ENCODE peak calls at places on chromosomes 11 and 22, in six cellular contexts. M, P, V, H, K and O are unnamed samples. For H3K9me3, the result is how much of the 10 kb centered on the place peaks cover.

GRCh38 chr11:3786781-3787428 is 10.4 kb downstream of the NUP98 start:
- DNase-seq in M (no peak), P (no peak), V (no peak), H (no peak), K (no peak), O (no peak)

GRCh38 chr22:32142600-32142999 is 16.5 kb downstream of the C22orf42 start:
- DNase-seq in M (no peak), P (no peak), V (peak), H (no peak), K (no peak), O (no peak)

GRCh38 chr11:85348945-85349344 is 278.2 kb downstream of the DLG2 start:
- DNase-seq in M (no peak), P (no peak), V (no peak), H (no peak), K (no peak), O (no peak)

GRCh38 chr11:68032003-68032402 is 1.5 kb downstream of the NDUFS8 start:
- DNase-seq in M (no peak), P (no peak), V (no peak), H (no peak), K (no peak), O (no peak)

GRCh38 chr22:35552846-35553245 is 12.2 kb downstream of the RASD2 start:
- DNase-seq in M (no peak), P (no peak), V (no peak), H (no peak), K (no peak), O (no peak)

GRCh38 chr22:24440270-24440717 is 12.9 kb downstream of the ADORA2A start:
- DNase-seq in M (no peak), P (no peak), V (peak), H (no peak), K (no peak), O (no peak)

GRCh38 chr22:32720924-32721323 is 80.6 kb upstream of the TIMP3 start:
- DNase-seq in M (no peak), P (no peak), V (no peak), H (no peak), K (no peak), O (no peak)

GRCh38 chr11:106695506-106695905 is 322.8 kb downstream of the GUCY1A2 start:
- DNase-seq in M (no peak), P (no peak), V (no peak), H (no peak), K (peak), O (no peak)

GRCh38 chr11:61890536-61891330 is 612 bp downstream of the FADS3 start:
- DNase-seq in M (no peak), P (peak), V (peak), H (peak), K (peak), O (peak)

GRCh38 chr11:96763244-96763643 is 373.4 kb downstream of the JRKL start:
- DNase-seq in M (no peak), P (no peak), V (no peak), H (no peak), K (no peak), O (no peak)

GRCh38 chr11:76219243-76219642 is 12.9 kb upstream of the WNT11 start:
- DNase-seq in M (no peak), P (no peak), V (no peak), H (no peak), K (no peak), O (no peak)

GRCh38 chr11:23932485-23932898 is 564.4 kb upstream of the LUZP2 start:
- DNase-seq in M (no peak), P (no peak), V (no peak), H (no peak), K (peak), O (no peak)

GRCh38 chr22:26564181-26564580 is 25.8 kb downstream of the TPST2 start:
- DNase-seq in M (no peak), P (no peak), V (no peak), H (no peak), K (peak), O (no peak)

GRCh38 chr11:65879622-65880021 is at the start of gene CTSW:
- DNase-seq in M (no peak), P (no peak), V (peak), H (peak), K (no peak), O (peak)

DNA sequence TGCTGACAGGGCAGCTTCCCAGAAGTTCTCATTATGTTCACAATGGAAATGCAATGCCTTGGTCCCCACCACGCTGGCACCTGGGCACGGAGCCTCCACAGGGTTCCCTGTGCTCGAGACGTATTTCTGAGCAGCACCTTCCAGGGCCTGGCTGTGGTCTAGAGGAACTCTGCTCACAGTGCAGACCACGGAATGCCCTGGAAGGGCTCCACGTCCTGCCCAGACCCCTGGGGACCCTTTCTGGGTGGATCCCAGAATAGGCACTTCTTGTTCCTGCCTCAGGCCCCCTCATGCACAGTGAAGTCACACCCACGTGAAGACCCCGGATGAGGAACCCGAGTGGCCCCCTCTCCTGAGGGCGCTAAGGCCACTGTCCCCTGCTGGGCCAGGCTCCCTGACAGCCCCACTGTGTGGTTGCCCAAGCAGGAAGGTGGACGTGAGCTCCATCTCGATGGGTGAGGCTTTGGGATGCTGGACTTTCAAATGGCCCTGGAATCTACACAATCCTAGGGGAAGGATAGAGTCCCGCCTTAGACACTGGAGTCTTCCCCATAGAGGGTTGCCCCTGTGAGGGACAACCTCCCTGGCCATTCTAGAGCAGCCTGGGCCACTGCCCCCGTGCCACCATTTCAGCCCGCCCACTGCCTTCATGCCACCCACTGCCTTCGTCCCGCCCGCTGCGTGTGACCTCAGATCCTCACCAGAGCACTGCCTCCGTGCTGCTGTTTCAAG is 1106.8 kb downstream of the BRD1 start:
- DNase-seq in M (no peak), P (no peak), V (no peak), H (no peak), K (no peak), O (no peak)
- H3K9me3 ChIP-seq in M (under half), P (under half), V (under half), H (under half), K (under half), O (under half)

GRCh38 chr22:47283616-47284270 is 521.3 kb downstream of the TBC1D22A start:
- DNase-seq in M (no peak), P (no peak), V (no peak), H (no peak), K (no peak), O (no peak)

GRCh38 chr22:47281126-47282106 is 519.0 kb downstream of the TBC1D22A start:
- DNase-seq in M (no peak), P (no peak), V (no peak), H (no peak), K (no peak), O (peak)

GRCh38 chr22:47284360-47284759 is 521.9 kb downstream of the TBC1D22A start:
- DNase-seq in M (no peak), P (no peak), V (no peak), H (no peak), K (no peak), O (no peak)

GRCh38 chr22:47282851-47283250 is 520.4 kb downstream of the TBC1D22A start:
- DNase-seq in M (no peak), P (no peak), V (no peak), H (no peak), K (no peak), O (no peak)

DNA sequence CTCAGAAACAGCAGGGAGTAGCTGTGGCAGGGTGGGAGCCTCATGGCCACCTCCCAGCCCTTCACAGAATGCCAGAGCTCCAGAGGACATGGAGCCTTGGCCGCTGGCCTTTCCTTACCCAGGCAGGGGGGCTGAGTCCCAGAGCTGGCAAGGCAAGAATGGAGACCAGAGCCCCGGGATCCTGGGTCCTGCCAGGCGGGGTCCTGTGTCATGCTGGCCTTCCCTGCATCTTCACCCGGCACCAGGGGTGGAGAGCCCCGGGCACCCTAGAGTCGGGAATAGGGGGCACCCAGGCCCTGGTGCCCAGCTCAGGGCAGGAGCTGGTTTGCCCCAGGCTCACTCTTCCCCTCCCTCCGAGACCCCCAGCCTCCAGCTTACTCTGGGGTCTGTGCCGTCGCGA is 519.9 kb downstream of the TBC1D22A start:
- DNase-seq in M (no peak), P (no peak), V (no peak), H (no peak), K (no peak), O (no peak)
- H3K9me3 ChIP-seq in M (under half), P (under half), V (under half), H (under half), K (under half), O (under half)

GRCh38 chr22:47601666-47602065 is 839.2 kb downstream of the TBC1D22A start:
- DNase-seq in M (no peak), P (no peak), V (no peak), H (no peak), K (no peak), O (no peak)
- H3K9me3 ChIP-seq in M (under half), P (under half), V (under half), H (under half), K (under half), O (under half)

GRCh38 chr11:41714101-41714500 is 254.6 kb upstream of the LRRC4C start:
- DNase-seq in M (no peak), P (no peak), V (no peak), H (no peak), K (no peak), O (no peak)
- H3K9me3 ChIP-seq in M (under half), P (under half), V (under half), H (under half), K (under half), O (under half)

DNA sequence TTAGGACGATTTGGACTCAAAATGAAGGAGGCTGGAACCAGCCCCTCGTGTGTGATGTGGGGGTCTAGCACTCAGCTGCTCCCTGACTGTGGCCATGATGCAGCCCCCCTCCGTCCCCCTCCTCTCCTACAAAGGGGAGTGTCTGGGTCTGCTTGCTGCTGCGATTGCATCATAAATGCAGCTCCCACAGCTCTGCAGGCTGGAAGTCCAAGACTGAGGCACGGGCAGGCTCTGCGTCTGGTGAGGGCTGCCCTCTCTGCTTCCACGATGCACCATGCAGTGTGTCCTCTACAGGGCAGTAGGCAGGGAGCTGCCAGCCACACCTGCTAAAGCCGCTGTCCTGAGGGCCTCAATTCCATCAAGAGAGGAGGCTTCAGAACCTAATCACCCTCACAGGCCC is 432.1 kb downstream of the BRD1 start:
- DNase-seq in M (no peak), P (no peak), V (no peak), H (no peak), K (no peak), O (no peak)
- H3K9me3 ChIP-seq in M (under half), P (under half), V (under half), H (under half), K (half or more), O (under half)

DNA sequence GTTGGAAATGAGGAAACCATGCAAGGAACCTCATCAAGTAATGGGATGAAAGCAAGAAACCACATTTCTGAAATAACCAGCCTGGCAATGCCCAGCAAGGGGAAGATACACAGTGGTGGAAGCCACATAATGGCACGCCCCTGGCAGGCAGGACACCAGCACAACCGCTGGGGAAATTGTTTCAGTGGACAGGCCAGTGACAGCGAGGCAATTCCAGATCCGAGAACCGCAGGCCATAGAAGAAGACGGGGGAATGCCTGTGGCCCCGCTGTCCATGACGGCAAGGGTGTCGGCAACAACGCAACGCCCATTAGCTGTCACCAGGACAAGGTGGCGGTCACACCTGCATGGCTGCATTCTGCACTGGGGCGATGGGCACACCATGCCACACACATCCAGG is 1389.6 kb downstream of the BRD1 start:
- DNase-seq in M (no peak), P (no peak), V (no peak), H (no peak), K (no peak), O (no peak)
- H3K9me3 ChIP-seq in M (under half), P (under half), V (under half), H (under half), K (under half), O (under half)

GRCh38 chr11:114612686-114613085 is 17.1 kb upstream of the NXPE4 start:
- DNase-seq in M (no peak), P (no peak), V (no peak), H (no peak), K (no peak), O (no peak)
- H3K9me3 ChIP-seq in M (under half), P (under half), V (under half), H (under half), K (under half), O (under half)

GRCh38 chr22:48227341-48228018 is 1465.0 kb downstream of the TBC1D22A start:
- DNase-seq in M (no peak), P (no peak), V (no peak), H (peak), K (no peak), O (no peak)
- H3K9me3 ChIP-seq in M (under half), P (under half), V (under half), H (under half), K (half or more), O (under half)